ENCODE peak calls at places on chromosome 14, in five cellular contexts. D is T-helper 17 cell; H is hippocampal formation; V is stimulated activated effector memory CD8-positive, alpha-beta T cell treated with anti-CD3 and anti-CD28 coated beads, Interleukin-12 subunit alpha, Interleukin-12 subunit beta, amount 100 ng/mL, for 72 hours; W is transverse colon. A is an unnamed sample.

GRCh38 chr14:59303216-59303615 is 114.7 kb downstream of the DAAM1 start:
- DNase-seq in H (no peak), D (no peak), W (no peak), V (no peak), A (no peak)

GRCh38 chr14:24145700-24146621 is at the start of gene PSME2:
- DNase-seq in V (no peak), W (no peak), H (no peak), D (no peak), A (no peak)

GRCh38 chr14:84098261-84098660 is 1431.7 kb upstream of the FLRT2 start:
- DNase-seq in H (no peak), V (no peak), W (no peak), D (no peak), A (no peak)

GRCh38 chr14:101118746-101119610 is 215.5 kb upstream of the RTL1 start:
- DNase-seq in H (no peak), V (peak; percentile 20), D (no peak), W (no peak), A (peak; percentile 12)

GRCh38 chr14:103258211-103258610 is 75.8 kb upstream of the EIF5 start:
- DNase-seq in W (no peak), H (no peak), D (no peak), V (no peak), A (no peak)

GRCh38 chr14:48350971-48351370 is 675.6 kb upstream of the MDGA2 start:
- DNase-seq in D (no peak), W (no peak), V (no peak), H (no peak), A (no peak)

GRCh38 chr14:21748869-21749303 is 75.3 kb upstream of the OR4E1 start:
- DNase-seq in D (no peak), V (no peak), W (peak; percentile 40), H (peak; percentile 18), A (no peak)

GRCh38 chr14:68014771-68015170 is 195.2 kb downstream of the RAD51B start:
- DNase-seq in D (no peak), H (no peak), W (no peak), V (no peak), A (no peak)

GRCh38 chr14:103528158-103528511 is 861 bp upstream of the TRMT61A start:
- DNase-seq in D (no peak), W (peak; percentile 56), V (no peak), H (no peak), A (no peak)

GRCh38 chr14:58133739-58134138 is 18.3 kb downstream of the ARMH4 start:
- DNase-seq in V (no peak), D (no peak), W (no peak), H (no peak), A (no peak)

GRCh38 chr14:67784244-67784823 is 32.1 kb downstream of the ZFYVE26 start:
- DNase-seq in D (no peak), V (no peak), W (no peak), H (no peak), A (no peak)

GRCh38 chr14:96373538-96373937 is 10.2 kb downstream of the GSKIP start:
- DNase-seq in D (no peak), V (no peak), H (no peak), W (no peak), A (no peak)

GRCh38 chr14:74362361-74362915 is 14.2 kb downstream of the VRTN start:
- DNase-seq in D (peak; percentile 29), H (peak; percentile 52), V (peak; percentile 81), W (peak; percentile 79), A (peak; percentile 83)

GRCh38 chr14:103393687-103394626 is 8.7 kb downstream of the MARK3 start:
- DNase-seq in V (no peak), W (no peak), H (no peak), D (no peak), A (no peak)

GRCh38 chr14:49615776-49616175 is 4.7 kb downstream of the RPL36AL start:
- DNase-seq in H (no peak), V (no peak), W (no peak), D (no peak), A (no peak)